ENCODE peak calls at places on chromosomes 1 and 21, in four cellular contexts. H is WTC11, V is K562, Q is HepG2. W is an unnamed sample.

GRCh38 chr1:1167416-1168155 is 6.1 kb upstream of the TTLL10 start:
- DNase-seq in H (no peak), V (no peak), Q (no peak), W (no peak)

GRCh38 chr1:158396646-158397045 is 2.6 kb downstream of the OR10T2 start:
- DNase-seq in V (no peak), Q (no peak), H (no peak), W (no peak)

GRCh38 chr1:234709473-234710279 is 99.7 kb upstream of the IRF2BP2 start:
- DNase-seq in V (no peak), Q (no peak), H (no peak), W (no peak)

GRCh38 chr1:19772053-19772452 is 27.7 kb downstream of the TMCO4 start:
- DNase-seq in Q (no peak), H (peak), V (no peak), W (no peak)

GRCh38 chr1:169163059-169163458 is 56.6 kb downstream of the ATP1B1 start:
- DNase-seq in V (no peak), H (no peak), Q (no peak), W (no peak)

GRCh38 chr1:179823693-179824092 is 53.9 kb downstream of the TOR1AIP2 start:
- DNase-seq in Q (no peak), H (no peak), V (no peak), W (no peak)

GRCh38 chr1:154747841-154748766 is 122.0 kb downstream of the KCNN3 start:
- DNase-seq in Q (no peak), H (no peak), V (no peak), W (no peak)

GRCh38 chr1:7549693-7550161 is 221.4 kb upstream of the VAMP3 start:
- DNase-seq in V (no peak), H (no peak), Q (no peak), W (no peak)

GRCh38 chr1:99506631-99507030 is 139.3 kb upstream of the PALMD start:
- DNase-seq in V (no peak), H (no peak), Q (no peak), W (no peak)

GRCh38 chr1:188652678-188653077 is 1823.9 kb downstream of the PLA2G4A start:
- DNase-seq in V (no peak), H (no peak), Q (no peak), W (no peak)

GRCh38 chr1:183932412-183932811 is 105.1 kb downstream of the COLGALT2 start:
- DNase-seq in Q (no peak), V (no peak), H (no peak), W (no peak)

GRCh38 chr1:24927886-24928630 is 2.0 kb downstream of the RUNX3 start:
- DNase-seq in H (no peak), V (no peak), Q (no peak), W (no peak)

GRCh38 chr1:193019442-193020026 is 39.6 kb downstream of the UCHL5 start:
- DNase-seq in V (peak), H (no peak), Q (peak), W (no peak)

GRCh38 chr1:15370781-15371467 is 38.8 kb upstream of the EFHD2 start:
- DNase-seq in V (no peak), H (no peak), Q (peak), W (no peak)

GRCh38 chr1:2971609-2972008 is 49.7 kb upstream of the ACTRT2 start:
- DNase-seq in H (no peak), Q (no peak), V (no peak), W (no peak)

GRCh38 chr1:2974701-2975301 is 46.5 kb upstream of the ACTRT2 start:
- DNase-seq in Q (no peak), V (no peak), H (no peak), W (no peak)

GRCh38 chr1:2973661-2974593 is 47.3 kb upstream of the ACTRT2 start:
- DNase-seq in Q (no peak), H (no peak), V (no peak), W (no peak)

GRCh38 chr1:2972011-2972878 is 49.0 kb upstream of the ACTRT2 start:
- DNase-seq in V (no peak), H (no peak), Q (no peak), W (no peak)

DNA sequence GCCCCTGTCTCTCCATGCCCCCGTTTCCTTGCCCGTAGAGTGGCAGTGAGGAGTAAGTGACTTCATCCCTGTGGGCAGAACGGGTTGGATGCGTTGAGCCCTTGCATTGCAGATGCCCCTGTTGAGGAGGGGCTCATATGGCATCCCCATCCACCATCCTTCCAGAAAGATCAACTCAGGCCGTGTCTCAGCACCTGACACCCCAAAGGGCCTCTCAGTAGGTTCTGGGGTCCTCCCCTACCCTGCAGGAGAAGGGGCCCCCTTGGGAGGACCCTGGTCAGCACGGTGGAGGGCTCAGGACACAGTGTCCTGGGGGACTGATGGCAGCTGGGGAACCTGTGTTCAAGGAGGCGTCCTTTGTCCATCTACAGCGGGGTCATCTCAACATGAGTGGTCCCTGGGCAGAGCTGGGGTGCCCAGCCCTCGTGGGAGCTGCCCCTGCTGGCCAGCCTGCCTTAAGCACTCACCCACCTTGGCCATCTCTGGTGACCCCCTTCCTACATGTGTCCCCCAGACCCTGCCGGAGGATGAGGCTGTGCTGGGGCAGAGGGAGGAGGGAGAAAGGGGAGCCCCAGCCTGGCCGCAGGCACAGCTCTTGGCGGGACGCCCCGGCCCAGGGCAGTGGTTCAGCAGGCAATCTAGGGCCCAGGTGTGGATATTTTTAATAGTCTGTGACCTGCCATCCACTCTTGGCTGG is 48.2 kb upstream of the ACTRT2 start:
- DNase-seq in V (no peak), Q (no peak), H (no peak), W (no peak)
- TF ChIP-seq ELF4 in V (no peak), Q (no peak), H (no peak), W (no peak)

GRCh38 chr21:32044205-32044874 is 171.5 kb downstream of the HUNK start:
- DNase-seq in Q (no peak), V (no peak), H (no peak), W (no peak)
- TF ChIP-seq ELF4 in Q (no peak), V (no peak), H (no peak), W (no peak)

GRCh38 chr1:116825735-116826438 is 71.7 kb downstream of the CD2 start:
- DNase-seq in H (no peak), V (peak), Q (no peak), W (peak)

GRCh38 chr1:116825400-116825734 is 71.1 kb downstream of the CD2 start:
- DNase-seq in Q (no peak), H (no peak), V (peak), W (peak)

GRCh38 chr1:116824631-116825399 is 70.6 kb downstream of the CD2 start:
- DNase-seq in H (no peak), Q (no peak), V (no peak), W (no peak)

GRCh38 chr1:116827607-116828125 is 73.4 kb downstream of the CD2 start:
- DNase-seq in H (no peak), Q (no peak), V (no peak), W (no peak)

DNA sequence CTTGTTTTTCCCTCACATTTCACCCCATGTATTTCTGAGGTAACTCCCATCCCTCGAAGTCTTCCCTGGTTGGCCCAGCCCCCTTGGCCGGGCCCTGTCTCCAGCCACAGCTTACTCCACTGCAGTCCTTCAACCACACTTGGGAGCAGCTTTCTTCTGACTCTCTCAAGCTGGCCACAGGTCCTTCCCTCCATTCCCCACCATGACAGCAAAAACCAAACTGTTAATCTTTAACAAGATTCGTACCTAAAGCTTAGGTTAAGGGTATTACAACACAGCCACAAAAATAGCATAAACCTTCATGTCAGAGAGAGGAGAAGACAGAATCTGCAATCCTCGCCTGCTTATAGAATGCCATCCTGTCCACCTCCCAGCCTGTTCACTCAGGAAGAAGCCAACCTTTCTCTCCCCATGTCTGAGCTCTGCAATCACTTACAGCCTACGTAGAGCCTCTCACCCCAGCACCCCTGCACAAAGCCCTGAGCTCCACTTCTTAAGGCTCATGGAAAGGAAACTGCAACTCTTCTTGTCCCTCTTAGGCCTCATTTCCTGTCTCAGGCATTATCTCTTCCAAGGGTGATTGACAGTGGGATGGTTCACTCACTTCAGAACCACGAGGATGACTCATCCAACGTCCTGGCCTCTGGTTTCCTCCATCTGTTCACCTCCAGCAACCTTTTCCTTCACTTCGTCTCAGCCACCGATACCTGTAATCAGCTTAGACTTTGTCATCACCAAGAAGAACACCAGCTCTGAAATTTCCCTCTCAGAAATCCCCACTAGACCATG is 72.8 kb downstream of the CD2 start:
- DNase-seq in H (no peak), Q (peak), V (peak), W (no peak)
- TF ChIP-seq ELF4 in H (no peak), Q (no peak), V (peak), W (no peak)

GRCh38 chr21:41659791-41660560 is 106.9 kb downstream of the RIPK4 start:
- DNase-seq in H (no peak), V (no peak), Q (peak), W (no peak)
- TF ChIP-seq ELF4 in H (no peak), V (no peak), Q (no peak), W (no peak)

DNA sequence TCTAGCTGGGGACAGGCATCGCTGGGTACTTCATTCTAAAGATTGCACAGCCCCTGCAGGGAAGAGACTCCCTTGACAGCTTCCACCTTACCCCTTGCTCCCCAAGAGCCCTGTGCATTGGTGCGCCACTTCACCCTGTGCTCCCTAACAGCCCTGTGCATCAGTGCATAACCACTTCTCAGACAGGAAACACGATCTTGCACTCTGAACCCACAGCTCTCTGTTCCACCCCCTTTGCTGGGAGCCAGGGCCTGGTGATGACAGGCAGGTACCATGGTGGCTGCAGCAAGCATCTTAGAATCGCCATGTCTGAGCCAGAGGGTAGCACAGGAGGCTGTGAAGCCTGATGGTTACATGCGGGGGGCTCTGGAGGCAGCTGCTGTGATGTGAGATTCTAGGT is 5.0 kb downstream of the ALPL start:
- DNase-seq in Q (no peak), H (no peak), V (no peak), W (no peak)
- TF ChIP-seq ELF4 in Q (no peak), H (no peak), V (no peak), W (no peak)

DNA sequence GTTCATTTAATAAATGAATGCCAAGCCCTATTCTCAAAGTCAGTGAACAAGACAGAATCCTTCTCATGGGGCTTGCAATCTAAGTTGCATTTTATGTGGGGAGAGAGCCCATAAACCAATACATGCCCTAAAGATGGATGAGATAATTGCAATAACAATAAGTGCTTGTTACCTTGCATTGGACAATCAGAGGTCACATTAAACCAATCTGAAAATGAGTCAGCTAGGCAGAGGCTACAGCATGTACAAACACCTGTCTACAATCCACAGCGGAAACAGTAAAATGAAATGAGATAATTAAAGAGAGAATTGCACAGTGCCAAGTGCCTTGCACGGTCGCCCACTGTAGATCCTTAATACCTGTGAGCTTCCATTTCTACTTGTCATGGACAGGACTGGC is 7.4 kb upstream of the IGFN1 start:
- DNase-seq in Q (no peak), H (no peak), V (no peak), W (no peak)
- TF ChIP-seq ELF4 in Q (no peak), H (no peak), V (no peak), W (no peak)

GRCh38 chr1:156572663-156573018 is 276 bp upstream of the IQGAP3 start:
- DNase-seq in V (no peak), H (no peak), Q (no peak), W (no peak)

GRCh38 chr1:156571261-156571958 is 955 bp downstream of the IQGAP3 start:
- DNase-seq in Q (no peak), H (no peak), V (peak), W (peak)

GRCh38 chr1:156577512-156577911 is 2.0 kb upstream of the TTC24 start:
- DNase-seq in V (no peak), H (no peak), Q (no peak), W (no peak)

GRCh38 chr1:156574039-156574633 is 1.8 kb upstream of the IQGAP3 start:
- DNase-seq in H (no peak), Q (no peak), V (no peak), W (no peak)

GRCh38 chr1:156571959-156572662 is at the start of gene IQGAP3:
- DNase-seq in V (peak), H (peak), Q (peak), W (peak)
- TF ChIP-seq ELF4 in V (no peak), H (no peak), Q (no peak), W (peak)

GRCh38 chr1:86846166-86846647 is 67.7 kb downstream of the SELENOF start:
- DNase-seq in Q (no peak), V (no peak), H (no peak), W (no peak)
- TF ChIP-seq ELF4 in Q (no peak), V (no peak), H (no peak), W (no peak)

GRCh38 chr1:212856755-212857154 is 1.3 kb upstream of the FLVCR1 start:
- DNase-seq in Q (no peak), H (no peak), V (no peak), W (no peak)
- TF ChIP-seq ELF4 in Q (no peak), H (no peak), V (no peak), W (no peak)

W was measured in HEK293T.